ENCODE peak calls at places on chromosomes 4 and X, in eight cellular contexts. U is NCI-H1436 treated with DMSO at 0.1 percent for 48 hours, K is NAMALWA, S is lower leg skin, G is HEK293T, O is T-cell, I is Caco-2, P is ascending aorta. B is an unnamed sample.

GRCh38 chr4:184039963-184040383 is 134.9 kb downstream of the STOX2 start:
- DNase-seq in I (no peak), G (no peak), S (no peak), P (no peak), K (no peak), O (no peak), U (no peak), B (no peak)

GRCh38 chrX:97315939-97316338 is 432.2 kb downstream of the RPA4 start:
- DNase-seq in K (no peak), S (no peak), G (peak), I (no peak), U (no peak), O (no peak), P (no peak), B (no peak)

GRCh38 chr4:184636144-184636543 is 13.1 kb downstream of the CASP3 start:
- DNase-seq in K (no peak), U (no peak), P (no peak), G (no peak), O (no peak), I (no peak), S (no peak), B (no peak)

GRCh38 chrX:119181491-119181890 is 53.9 kb upstream of the KIAA1210 start:
- DNase-seq in I (peak), P (no peak), G (peak), K (no peak), S (no peak), O (no peak), U (no peak), B (no peak)

GRCh38 chr4:56435748-56436442 is at the start of gene PAICS:
- DNase-seq in P (peak), O (peak), S (peak), K (peak), G (peak), I (peak), U (peak), B (peak)

GRCh38 chr4:6221851-6222760 is 21.8 kb upstream of the JAKMIP1 start:
- DNase-seq in S (peak), K (no peak), O (no peak), P (no peak), U (no peak), I (no peak), G (peak), B (peak)

GRCh38 chr4:118076958-118077766 is 42.9 kb downstream of the NDST3 start:
- DNase-seq in O (no peak), S (no peak), K (peak), I (peak), G (peak), P (no peak), U (no peak), B (peak)

GRCh38 chrX:133258481-133258880 is 40.3 kb upstream of the TFDP3 start:
- DNase-seq in U (no peak), P (no peak), O (no peak), S (no peak), K (no peak), G (no peak), I (no peak), B (no peak)

GRCh38 chr4:91488946-91489345 is 814.8 kb upstream of the GRID2 start:
- DNase-seq in S (no peak), I (no peak), O (no peak), K (no peak), P (no peak), G (no peak), U (no peak), B (no peak)

GRCh38 chrX:31436424-31436823 is 364.6 kb upstream of the FTHL17 start:
- DNase-seq in G (no peak), U (no peak), I (no peak), O (no peak), K (no peak), P (no peak), S (no peak), B (no peak)

GRCh38 chr4:105963461-105964400 is 68.5 kb downstream of the NPNT start:
- DNase-seq in P (no peak), S (no peak), O (no peak), I (peak), K (no peak), U (no peak), G (no peak), B (no peak)

GRCh38 chrX:39757971-39758370 is 339.8 kb downstream of the BCOR start:
- DNase-seq in G (no peak), P (no peak), U (no peak), K (no peak), O (no peak), I (no peak), S (no peak), B (no peak)

GRCh38 chr4:101284546-101284945 is 62.8 kb downstream of the PPP3CA start:
- DNase-seq in O (no peak), K (no peak), U (no peak), S (no peak), P (no peak), G (no peak), I (no peak), B (no peak)

GRCh38 chr4:179110816-179111215 is 1668.6 kb upstream of the AGA start:
- DNase-seq in U (no peak), I (no peak), P (no peak), G (no peak), O (no peak), K (no peak), S (no peak), B (no peak)

GRCh38 chrX:108735087-108735679 is 1.2 kb downstream of the IRS4 start:
- DNase-seq in G (peak), P (no peak), U (no peak), I (no peak), S (no peak), K (no peak), O (no peak), B (no peak)

GRCh38 chrX:53714580-53715335 is 28.2 kb upstream of the HUWE1 start:
- DNase-seq in G (no peak), I (peak), U (no peak), S (no peak), P (no peak), K (peak), O (peak), B (no peak)

GRCh38 chr4:112206431-112206830 is 25.2 kb upstream of the AP1AR start:
- DNase-seq in O (no peak), U (no peak), S (no peak), P (no peak), G (no peak), I (no peak), K (no peak), B (no peak)

GRCh38 chrX:118603981-118604380 is 108.4 kb downstream of the DOCK11 start:
- DNase-seq in S (no peak), P (no peak), O (peak), K (peak), U (peak), G (peak), I (peak), B (peak)

GRCh38 chrX:24355095-24355494 is 5.3 kb upstream of the SUPT20HL1 start:
- DNase-seq in P (no peak), S (no peak), K (no peak), G (no peak), O (no peak), U (no peak), I (no peak), B (no peak)

GRCh38 chrX:67619253-67619652 is 75.4 kb downstream of the AR start:
- DNase-seq in O (no peak), G (no peak), S (no peak), K (no peak), I (no peak), U (no peak), P (no peak), B (no peak)

GRCh38 chr4:9143421-9144080 is 26.7 kb upstream of the FAM90A26 start:
- DNase-seq in U (no peak), P (no peak), K (no peak), S (peak), O (no peak), I (no peak), G (no peak), B (no peak)

GRCh38 chr4:105637409-105638258 is 70.9 kb downstream of the INTS12 start:
- DNase-seq in S (peak), U (peak), G (peak), P (no peak), K (peak), I (no peak), O (peak), B (peak)

GRCh38 chrX:49155900-49156837 is 6.4 kb upstream of the MAGIX start:
- DNase-seq in U (peak), O (peak), S (peak), P (peak), I (peak), K (peak), G (peak), B (peak)

GRCh38 chrX:39017716-39018115 is 216.5 kb downstream of the MID1IP1 start:
- DNase-seq in K (no peak), I (peak), P (no peak), S (no peak), U (no peak), G (no peak), O (no peak), B (no peak)

GRCh38 chrX:19805054-19805690 is 82.2 kb downstream of the SH3KBP1 start:
- DNase-seq in K (no peak), I (no peak), P (no peak), O (no peak), U (no peak), G (no peak), S (no peak), B (no peak)

GRCh38 chr4:23856630-23857029 is 33.2 kb downstream of the PPARGC1A start:
- DNase-seq in O (no peak), K (no peak), I (no peak), G (no peak), P (no peak), S (no peak), U (no peak), B (no peak)

GRCh38 chr4:186605261-186605865 is 50.0 kb upstream of the MTNR1A start:
- DNase-seq in U (no peak), P (no peak), O (no peak), G (no peak), I (no peak), K (no peak), S (no peak), B (no peak)